ENCODE peak calls at places on chromosomes 13 and 19, in five cellular contexts. V is K562, I is heart right ventricle, M is DND-41, K is Peyer's patch. Q is an unnamed sample.

GRCh38 chr13:83498486-83499190 is 383.6 kb downstream of the SLITRK1 start:
- DNase-seq in V (no peak), K (no peak), I (no peak), M (no peak), Q (no peak)

GRCh38 chr13:24385902-24386301 is 76.5 kb downstream of the C1QTNF9 start:
- DNase-seq in K (no peak), V (no peak), I (no peak), M (no peak), Q (no peak)

GRCh38 chr19:2260341-2260751 is 4.1 kb upstream of the JSRP1 start:
- DNase-seq in K (no peak), V (no peak), M (no peak), I (no peak), Q (peak; percentile 79)

GRCh38 chr19:53365134-53365898 is at the start of gene ZNF525:
- DNase-seq in M (peak; percentile 90), I (peak; percentile 81), V (peak; percentile 85), K (peak; percentile 98), Q (peak; percentile 95)

GRCh38 chr13:36054041-36054440 is 77.1 kb downstream of the DCLK1 start:
- DNase-seq in I (no peak), K (no peak), V (no peak), M (no peak), Q (no peak)

GRCh38 chr13:27043013-27043412 is 128.6 kb downstream of the USP12 start:
- DNase-seq in K (no peak), I (peak; percentile 26), V (no peak), M (no peak), Q (no peak)

GRCh38 chr13:50892162-50892944 is 17.2 kb upstream of the RNASEH2B start:
- DNase-seq in V (no peak), K (peak; percentile 80), I (no peak), M (peak; percentile 95), Q (peak; percentile 73)

GRCh38 chr13:50222569-50223332 is 207.5 kb downstream of the KCNRG start:
- DNase-seq in M (no peak), V (no peak), I (peak; percentile 37), K (peak; percentile 71), Q (peak; percentile 76)

GRCh38 chr13:51148952-51149573 is 38.0 kb upstream of the C13orf42 start:
- DNase-seq in M (no peak), K (no peak), I (peak; percentile 21), V (no peak), Q (peak; percentile 11)

GRCh38 chr19:46783670-46784069 is 4.7 kb downstream of the SLC1A5 start:
- DNase-seq in I (no peak), V (no peak), M (no peak), K (no peak), Q (no peak)

GRCh38 chr19:48750351-48750750 is 2.1 kb downstream of the FUT1 start:
- DNase-seq in I (no peak), M (no peak), K (no peak), V (no peak), Q (no peak)

GRCh38 chr19:46902402-46902766 is 41.6 kb downstream of the ARHGAP35 start:
- DNase-seq in K (no peak), I (no peak), V (no peak), M (no peak), Q (no peak)

GRCh38 chr19:49347835-49348234 is 12.6 kb downstream of the CD37 start:
- DNase-seq in K (no peak), M (no peak), V (peak; percentile 77), I (no peak), Q (peak; percentile 61)

GRCh38 chr13:73179906-73180305 is 121.1 kb downstream of the KLF5 start:
- DNase-seq in M (no peak), K (no peak), I (no peak), V (no peak), Q (no peak)

GRCh38 chr19:36013280-36014028 is 559 bp downstream of the ALKBH6 start:
- DNase-seq in K (no peak), M (no peak), V (peak; percentile 58), I (no peak), Q (no peak)

GRCh38 chr13:113939129-113939904 is 34.6 kb downstream of the C13orf46 start:
- DNase-seq in K (no peak), M (no peak), I (no peak), V (no peak), Q (no peak)

GRCh38 chr13:48214519-48215121 is 18.4 kb upstream of the ITM2B start:
- DNase-seq in I (no peak), M (no peak), V (no peak), K (no peak), Q (no peak)

GRCh38 chr13:30755678-30756077 is 20.3 kb downstream of the ALOX5AP start:
- DNase-seq in I (no peak), V (no peak), M (no peak), K (no peak), Q (no peak)

GRCh38 chr13:76837811-76838210 is 48.4 kb downstream of the KCTD12 start:
- DNase-seq in K (no peak), I (no peak), M (no peak), V (no peak), Q (no peak)

GRCh38 chr13:101919541-101920306 is 467.2 kb downstream of the ITGBL1 start:
- DNase-seq in V (no peak), I (peak; percentile 24), M (peak; percentile 23), K (no peak), Q (no peak)

GRCh38 chr13:48950507-48950886 is 25.2 kb upstream of the FNDC3A start:
- DNase-seq in K (no peak), V (no peak), I (no peak), M (no peak), Q (no peak)

GRCh38 chr19:2381151-2381822 is 21.2 kb downstream of the TMPRSS9 start:
- DNase-seq in M (no peak), I (no peak), V (no peak), K (no peak), Q (no peak)

GRCh38 chr19:35272954-35273649 is 4.3 kb downstream of the USF2 start:
- DNase-seq in M (no peak), V (no peak), I (no peak), K (no peak), Q (no peak)

GRCh38 chr19:1265611-1266115 is 3.5 kb upstream of the CIRBP start:
- DNase-seq in V (no peak), K (peak; percentile 80), M (no peak), I (peak; percentile 63), Q (no peak)

GRCh38 chr13:100634686-100635085 is 39.9 kb downstream of the TMTC4 start:
- DNase-seq in M (no peak), I (no peak), K (no peak), V (no peak), Q (no peak)

GRCh38 chr13:25384747-25385270 is 13.0 kb downstream of the ATP8A2 start:
- DNase-seq in K (no peak), M (no peak), I (no peak), V (no peak), Q (no peak)

GRCh38 chr13:90233933-90234672 is 1113.4 kb upstream of the MIR17HG start:
- DNase-seq in I (no peak), M (no peak), K (no peak), V (no peak), Q (no peak)

GRCh38 chr13:100245099-100245498 is 156.2 kb downstream of the PCCA start:
- DNase-seq in M (no peak), K (no peak), V (no peak), I (no peak), Q (no peak)

GRCh38 chr19:17526922-17527321 is 15.5 kb downstream of the PGLS start:
- DNase-seq in I (no peak), M (peak; percentile 78), V (no peak), K (peak; percentile 90), Q (peak; percentile 79)
- H3K4me3 ChIP-seq in I (no peak overlapping the region), M (no peak overlapping the region), V (no peak overlapping the region), K (peak overlapping the region; percentile 39), Q (peak overlapping the region; percentile 43)

DNA sequence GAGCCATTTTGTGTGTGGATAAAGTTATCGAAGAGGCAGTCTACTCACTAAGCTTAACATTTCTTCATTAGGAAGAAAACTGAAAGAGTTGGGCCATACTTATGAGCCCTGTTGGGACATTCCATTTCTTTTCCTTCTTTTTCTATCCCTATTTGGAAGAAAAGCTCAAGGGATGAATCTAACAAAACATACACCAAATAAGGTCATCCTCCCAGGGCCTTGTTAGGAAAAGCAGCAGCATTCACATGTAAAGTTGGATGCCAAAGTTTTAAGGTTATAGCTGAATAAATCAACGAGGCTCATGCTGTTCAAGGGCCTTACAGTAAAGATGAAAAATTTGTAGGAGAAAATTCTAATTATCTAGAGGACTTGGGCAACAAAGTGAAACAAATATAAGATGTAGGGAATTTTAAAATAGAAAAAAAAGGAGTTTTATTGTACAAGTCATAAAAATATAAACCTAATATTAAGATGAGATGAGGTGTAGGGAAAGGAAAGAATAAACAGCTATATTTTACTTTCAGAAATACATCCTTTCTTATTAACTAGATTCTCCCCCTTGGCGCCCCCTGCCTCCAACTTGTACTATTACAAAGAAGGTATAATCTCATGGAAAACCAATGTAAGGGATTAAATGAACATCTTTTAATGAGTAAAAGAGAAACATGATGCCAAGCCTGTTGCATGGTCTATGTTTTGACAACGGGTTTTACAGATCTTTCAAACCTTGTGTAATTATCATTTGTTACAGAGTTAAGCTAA is 160.4 kb downstream of the PCDH20 start:
- DNase-seq in M (peak; percentile 11), I (no peak), K (no peak), V (no peak), Q (no peak)
- TF ChIP-seq CTCF in M (peak; percentile 25), I (no peak), K (no peak), V (no peak), Q (peak; percentile 1)

GRCh38 chr13:104831823-104832222 is 1703.6 kb downstream of the EFNB2 start:
- DNase-seq in V (no peak), M (peak; percentile 78), K (no peak), I (no peak), Q (no peak)
- H3K4me3 ChIP-seq in V (no peak overlapping the region), M (peak overlapping the region; percentile 38), K (no peak overlapping the region), I (no peak overlapping the region), Q (no peak overlapping the region)

DNA sequence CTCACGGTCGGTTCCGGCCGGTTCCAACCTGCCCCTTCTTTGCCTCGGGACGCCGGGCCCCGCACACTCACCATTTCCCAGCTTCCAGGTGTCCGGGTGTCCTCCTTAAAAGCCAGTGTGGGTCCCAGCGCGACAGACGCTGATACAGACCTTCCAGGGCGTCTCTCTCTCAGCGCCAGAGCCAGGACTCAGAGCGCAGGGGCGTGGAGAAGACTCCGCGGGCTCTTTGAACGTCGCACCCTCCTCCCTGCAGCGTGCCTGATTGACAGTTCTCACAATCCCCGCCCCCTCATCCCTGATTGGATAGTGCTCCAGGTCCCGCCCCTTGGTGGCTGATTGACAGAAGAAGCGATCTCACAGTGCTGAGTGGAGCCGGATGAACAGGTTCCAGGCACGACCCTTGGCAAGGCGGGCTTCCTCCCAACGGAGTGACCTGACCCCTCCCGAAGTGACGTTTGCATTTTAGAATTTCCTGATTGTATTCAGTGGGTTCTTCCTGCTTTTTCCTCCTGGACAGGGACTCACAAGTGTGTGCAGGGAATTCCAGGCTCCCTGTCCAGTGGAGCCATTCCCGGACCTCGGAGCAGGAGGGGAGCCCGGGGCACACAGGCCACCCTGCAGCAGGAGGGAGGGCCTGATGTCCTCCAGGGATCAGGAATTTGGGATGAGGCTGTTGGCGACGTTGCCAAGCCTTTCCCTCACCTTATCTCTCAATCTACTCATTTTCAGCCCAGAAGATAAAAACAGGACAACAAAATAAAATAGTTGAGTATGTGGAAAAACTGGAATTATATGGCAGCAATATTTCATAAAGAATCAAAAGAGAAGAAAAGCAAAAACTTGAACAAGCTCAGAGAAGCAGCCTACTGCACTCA is at the start of gene ZNF823:
- DNase-seq in I (peak; percentile 100), K (peak; percentile 100), M (peak; percentile 100), V (peak; percentile 95), Q (peak; percentile 98)
- TF ChIP-seq CTCF in I (no peak), K (no peak), M (no peak), V (no peak), Q (no peak)

GRCh38 chr13:108269601-108270328 is at the start of gene TNFSF13B:
- DNase-seq in K (peak; percentile 69), M (no peak), V (peak; percentile 9), I (peak; percentile 11), Q (peak; percentile 85)
- H3K4me3 ChIP-seq in K (peak within 1 kb of the TSS; percentile 42), M (no peak within 1 kb of the TSS), V (peak within 1 kb of the TSS; percentile 17), I (peak within 1 kb of the TSS; percentile 52), Q (peak within 1 kb of the TSS; percentile 66)

Q was measured in GM12865.